ENCODE peak calls at places on chromosomes 7 and 10, in seven cellular contexts. G is IMR-90, M is testis, Z is right lobe of liver, Q is heart left ventricle, E is GM12878, B is HCT116. I is an unnamed sample.

GRCh38 chr7:7131273-7131672 is 51.1 kb upstream of the C1GALT1 start:
- DNase-seq in G (no peak), M (no peak), Z (no peak), Q (no peak), E (no peak), B (no peak), I (no peak)

GRCh38 chr10:103542764-103543616 is 49.5 kb downstream of the NEURL1 start:
- DNase-seq in G (peak), M (peak), Z (no peak), Q (peak), E (peak), B (peak), I (no peak)

GRCh38 chr7:2151801-2152612 is 80.7 kb downstream of the MAD1L1 start:
- DNase-seq in G (no peak), M (no peak), Z (no peak), Q (peak), E (no peak), B (no peak), I (no peak)

GRCh38 chr7:105759670-105760548 is 116.5 kb downstream of the ATXN7L1 start:
- DNase-seq in G (peak), M (peak), Z (peak), Q (peak), E (no peak), B (peak), I (peak)

GRCh38 chr7:40673285-40673684 is 538.5 kb downstream of the SUGCT start:
- DNase-seq in G (peak), M (no peak), Z (no peak), Q (no peak), E (no peak), B (no peak), I (no peak)

GRCh38 chr10:49254556-49255318 is 44.2 kb upstream of the C10orf71 start:
- DNase-seq in G (no peak), M (no peak), Z (no peak), Q (no peak), E (no peak), B (no peak), I (no peak)

GRCh38 chr10:43134126-43134905 is 3.9 kb upstream of the CSGALNACT2 start:
- DNase-seq in G (no peak), M (no peak), Z (no peak), Q (no peak), E (no peak), B (no peak), I (no peak)

GRCh38 chr7:139895141-139895829 is 66.2 kb downstream of the TBXAS1 start:
- DNase-seq in G (no peak), M (no peak), Z (no peak), Q (no peak), E (no peak), B (no peak), I (no peak)

DNA sequence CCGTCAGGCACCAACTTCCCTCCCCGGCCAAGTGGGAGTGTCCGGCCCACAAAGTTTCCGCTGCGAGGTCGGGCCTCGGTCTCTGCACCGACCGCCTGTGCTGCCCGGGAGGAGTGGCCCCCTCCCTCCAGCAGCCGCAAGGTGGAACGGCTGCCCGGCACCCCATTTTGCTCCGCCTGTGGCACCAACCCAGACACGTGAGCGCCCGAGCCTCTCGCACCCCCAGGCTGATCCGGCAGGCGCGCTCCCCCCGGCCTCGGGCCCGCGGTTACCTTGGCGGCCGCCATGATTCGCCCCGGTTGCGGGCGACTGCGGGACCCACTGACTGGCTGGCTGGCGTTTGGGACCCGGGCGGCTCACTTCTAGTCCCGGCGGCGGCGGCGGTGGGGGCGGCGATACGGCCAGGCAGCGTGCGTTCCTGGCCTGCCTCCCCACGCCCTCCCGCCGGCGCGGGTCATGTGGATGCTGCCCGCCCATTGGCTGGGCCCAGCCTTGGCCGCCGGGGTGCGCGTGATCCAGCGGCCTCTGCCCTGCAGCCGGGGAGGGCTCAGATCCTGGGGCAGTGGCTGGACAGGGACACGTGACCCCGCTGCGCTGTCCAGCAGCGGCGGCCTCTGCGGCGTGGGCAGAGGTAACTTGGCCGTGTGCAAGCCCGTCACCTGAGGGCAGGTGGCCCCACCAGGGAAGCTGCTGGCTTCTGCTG is at the start of gene SLC25A13:
- DNase-seq in G (peak), M (peak), Z (peak), Q (peak), E (peak), B (peak), I (peak)
- TF ChIP-seq POLR2A in G (peak), M (no peak), Z (peak), Q (no peak), E (peak), B (peak), I (peak)

GRCh38 chr7:101680406-101681145 is 51.5 kb upstream of the MYL10 start:
- DNase-seq in G (no peak), M (no peak), Z (no peak), Q (no peak), E (no peak), B (no peak), I (no peak)

GRCh38 chr7:101678138-101678479 is 49.0 kb upstream of the MYL10 start:
- DNase-seq in G (no peak), M (no peak), Z (no peak), Q (no peak), E (no peak), B (no peak), I (no peak)

GRCh38 chr7:101684980-101685323 is 55.9 kb upstream of the MYL10 start:
- DNase-seq in G (no peak), M (no peak), Z (no peak), Q (no peak), E (no peak), B (no peak), I (no peak)

GRCh38 chr7:101678713-101679112 is 49.6 kb upstream of the MYL10 start:
- DNase-seq in G (peak), M (no peak), Z (no peak), Q (no peak), E (no peak), B (no peak), I (no peak)

DNA sequence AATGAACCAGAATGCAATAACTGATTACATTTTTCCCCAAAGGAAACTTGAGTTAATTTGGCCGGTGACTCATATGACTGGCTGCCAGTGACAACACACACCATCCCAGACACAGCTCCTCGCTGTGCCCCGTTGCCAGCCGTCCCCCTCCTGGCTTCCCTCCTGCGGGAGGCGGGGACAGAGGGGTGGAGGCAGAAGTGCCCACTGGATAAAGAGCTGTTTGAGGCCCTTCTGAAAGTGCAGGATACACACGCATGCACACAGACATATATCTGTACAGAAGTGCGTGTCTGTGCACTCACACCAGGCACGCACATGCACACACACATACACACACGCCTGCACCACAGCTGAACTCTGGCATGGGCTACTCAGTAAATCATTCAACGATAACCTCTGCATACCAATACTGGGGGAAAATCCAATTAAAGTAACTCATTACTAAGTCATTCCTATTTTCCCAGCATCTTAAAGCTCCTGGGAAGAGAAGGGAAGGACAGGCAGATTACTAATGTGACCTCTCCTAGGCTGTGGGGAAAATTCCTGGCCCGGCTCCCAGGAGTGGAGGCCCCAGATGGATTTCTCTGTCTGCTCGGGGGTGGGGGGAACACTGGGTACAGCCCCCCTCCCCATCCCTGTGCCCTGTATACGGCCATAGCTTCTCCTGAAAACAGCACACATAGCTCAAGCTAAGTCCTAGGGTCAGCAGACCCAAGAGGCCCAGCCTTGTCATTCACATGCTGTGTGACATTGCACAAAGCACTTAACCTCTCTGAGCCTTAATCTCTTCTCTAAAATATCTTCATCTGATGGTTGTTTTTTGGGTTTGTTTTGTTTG is 52.3 kb upstream of the MYL10 start:
- DNase-seq in G (peak), M (peak), Z (no peak), Q (peak), E (no peak), B (peak), I (no peak)
- TF ChIP-seq POLR2A in G (no peak), M (no peak), Z (no peak), Q (no peak), E (no peak), B (no peak), I (no peak)

GRCh38 chr10:46301056-46301645 is 14.4 kb downstream of the ANTXRL start:
- DNase-seq in G (no peak), M (peak), Z (peak), Q (peak), E (no peak), B (no peak), I (no peak)

GRCh38 chr10:46299267-46299530 is 12.4 kb downstream of the ANTXRL start:
- DNase-seq in G (no peak), M (no peak), Z (no peak), Q (no peak), E (no peak), B (no peak), I (no peak)

GRCh38 chr10:46299531-46300366 is 13.0 kb downstream of the ANTXRL start:
- DNase-seq in G (no peak), M (peak), Z (peak), Q (peak), E (no peak), B (no peak), I (no peak)

GRCh38 chr10:46304671-46305429 is 18.1 kb downstream of the ANTXRL start:
- DNase-seq in G (no peak), M (no peak), Z (no peak), Q (peak), E (no peak), B (no peak), I (no peak)

DNA sequence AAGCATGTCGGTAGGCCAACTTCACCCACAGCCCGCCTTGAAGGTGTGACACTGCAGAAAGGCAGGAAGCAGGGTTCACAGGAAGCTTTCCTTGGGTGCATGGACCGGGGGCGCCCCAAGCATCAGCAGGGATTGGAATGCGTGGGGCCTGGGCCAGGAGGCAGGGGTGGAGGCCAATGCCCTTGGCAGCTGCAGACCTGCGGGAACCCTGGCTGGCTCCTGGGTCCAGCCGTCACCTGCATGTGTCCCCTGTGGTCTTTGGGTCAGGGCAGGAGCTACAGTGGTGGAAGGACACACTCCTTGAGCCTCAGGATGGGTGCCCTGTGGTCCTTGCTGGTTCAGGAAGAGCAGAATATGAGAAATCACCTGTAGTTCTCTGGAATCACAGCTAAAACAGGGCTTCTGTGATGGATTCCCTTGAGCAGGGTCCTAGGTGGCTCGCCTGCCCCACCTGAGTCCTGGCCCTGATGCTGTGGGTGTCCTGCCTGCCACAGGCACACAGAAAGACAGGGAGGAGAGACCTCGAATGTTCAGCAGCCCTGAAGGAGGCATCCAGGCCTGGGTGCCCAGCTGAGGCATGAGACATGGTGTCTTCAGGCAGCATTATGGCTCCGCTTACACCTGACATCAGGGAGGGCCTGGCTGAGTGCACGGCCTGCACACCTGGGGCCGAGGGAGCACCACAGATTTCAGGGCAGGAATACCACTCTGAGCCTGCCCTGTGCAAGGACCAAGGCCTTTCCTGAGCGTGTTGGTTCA is 15.1 kb downstream of the ANTXRL start:
- DNase-seq in G (no peak), M (peak), Z (no peak), Q (peak), E (no peak), B (no peak), I (no peak)
- TF ChIP-seq POLR2A in G (no peak), M (no peak), Z (no peak), Q (no peak), E (no peak), B (no peak), I (no peak)

DNA sequence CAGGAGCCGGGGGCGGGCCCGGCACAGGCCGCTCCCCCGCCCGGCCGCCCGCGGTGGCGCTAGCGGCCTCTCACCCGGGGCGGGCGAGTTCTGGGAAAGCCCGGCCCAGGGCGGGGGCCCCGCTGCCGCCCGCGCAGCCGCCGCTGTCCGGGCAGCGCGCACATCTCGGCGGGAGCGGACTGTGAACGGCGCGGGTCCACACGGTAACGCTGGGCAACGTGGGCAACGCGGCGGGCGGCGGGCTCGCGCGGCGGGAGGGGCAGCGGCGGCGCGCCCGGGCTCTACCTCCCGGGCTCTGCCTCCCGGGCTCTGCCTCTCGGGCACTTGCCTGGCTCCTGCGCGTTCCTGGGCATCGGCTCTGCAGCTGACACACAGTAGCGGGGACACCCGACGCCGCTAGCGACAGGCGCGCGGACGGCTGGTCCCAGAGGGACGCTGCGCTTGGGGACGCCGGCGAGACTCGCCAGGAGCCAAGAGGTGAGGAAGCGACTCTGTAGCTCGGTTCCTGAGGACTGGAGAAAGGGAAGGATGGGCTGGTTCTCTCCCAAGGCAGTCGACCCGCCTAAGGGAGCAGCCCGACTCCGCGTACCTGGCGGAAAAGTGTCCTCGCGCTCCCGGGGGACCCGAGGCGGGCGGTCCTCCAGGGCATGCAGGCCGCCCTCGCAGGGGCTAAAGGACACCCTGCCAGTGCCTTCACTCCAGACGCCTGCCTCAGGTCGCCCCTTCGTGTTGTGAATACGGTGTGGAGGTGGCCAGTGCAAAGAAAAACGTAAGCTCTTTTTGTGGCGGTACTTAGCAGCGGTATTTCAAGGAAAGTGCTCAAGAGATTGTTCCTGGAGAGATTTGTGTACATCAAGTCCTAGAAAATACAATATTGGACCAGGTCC is at the start of gene PLCE1:
- DNase-seq in G (peak), M (peak), Z (peak), Q (peak), E (no peak), B (no peak), I (peak)
- TF ChIP-seq POLR2A in G (no peak), M (no peak), Z (peak), Q (no peak), E (no peak), B (no peak), I (no peak)

GRCh38 chr10:59907537-59907917 is 1.2 kb upstream of the CCDC6 start:
- DNase-seq in G (no peak), M (no peak), Z (no peak), Q (no peak), E (no peak), B (no peak), I (no peak)

GRCh38 chr10:59908808-59909143 is 2.4 kb upstream of the CCDC6 start:
- DNase-seq in G (no peak), M (no peak), Z (no peak), Q (no peak), E (no peak), B (no peak), I (no peak)

GRCh38 chr10:59906417-59907202 is at the start of gene CCDC6:
- DNase-seq in G (peak), M (peak), Z (peak), Q (peak), E (no peak), B (peak), I (peak)

GRCh38 chr10:59905735-59906416 is 480 bp downstream of the CCDC6 start:
- DNase-seq in G (no peak), M (no peak), Z (no peak), Q (peak), E (no peak), B (no peak), I (peak)

GRCh38 chr10:59907918-59908807 is 1.8 kb upstream of the CCDC6 start:
- DNase-seq in G (peak), M (peak), Z (peak), Q (peak), E (no peak), B (peak), I (peak)
- TF ChIP-seq POLR2A in G (no peak), M (no peak), Z (peak), Q (no peak), E (peak), B (peak), I (peak)

GRCh38 chr7:100444311-100445278 is 8.3 kb upstream of the PPP1R35 start:
- DNase-seq in G (peak), M (no peak), Z (peak), Q (no peak), E (no peak), B (no peak), I (peak)
- TF ChIP-seq POLR2A in G (no peak), M (no peak), Z (peak), Q (no peak), E (no peak), B (no peak), I (no peak)

GRCh38 chr7:138125119-138125518 is 48.9 kb downstream of the AKR1D1 start:
- DNase-seq in G (no peak), M (no peak), Z (no peak), Q (no peak), E (no peak), B (no peak), I (no peak)

GRCh38 chr7:138122162-138122561 is 45.9 kb downstream of the AKR1D1 start:
- DNase-seq in G (no peak), M (no peak), Z (no peak), Q (no peak), E (no peak), B (no peak), I (no peak)

GRCh38 chr7:138116156-138116555 is 39.9 kb downstream of the AKR1D1 start:
- DNase-seq in G (peak), M (no peak), Z (no peak), Q (no peak), E (no peak), B (no peak), I (no peak)

GRCh38 chr7:138116892-138117291 is 40.6 kb downstream of the AKR1D1 start:
- DNase-seq in G (no peak), M (peak), Z (no peak), Q (no peak), E (no peak), B (no peak), I (no peak)

GRCh38 chr7:138120140-138120827 is 44.0 kb downstream of the AKR1D1 start:
- DNase-seq in G (no peak), M (no peak), Z (no peak), Q (no peak), E (no peak), B (no peak), I (no peak)
- TF ChIP-seq POLR2A in G (no peak), M (no peak), Z (no peak), Q (no peak), E (no peak), B (no peak), I (no peak)

GRCh38 chr10:133021116-133021962 is 66.4 kb upstream of the ADGRA1 start:
- DNase-seq in G (no peak), M (no peak), Z (no peak), Q (no peak), E (no peak), B (no peak), I (no peak)

GRCh38 chr10:133018491-133018890 is 69.2 kb upstream of the ADGRA1 start:
- DNase-seq in G (no peak), M (no peak), Z (no peak), Q (no peak), E (no peak), B (no peak), I (no peak)

GRCh38 chr10:133019191-133019590 is 68.5 kb upstream of the ADGRA1 start:
- DNase-seq in G (no peak), M (no peak), Z (no peak), Q (no peak), E (no peak), B (no peak), I (no peak)

GRCh38 chr10:133019651-133020050 is 68.1 kb upstream of the ADGRA1 start:
- DNase-seq in G (no peak), M (no peak), Z (no peak), Q (no peak), E (no peak), B (no peak), I (no peak)

DNA sequence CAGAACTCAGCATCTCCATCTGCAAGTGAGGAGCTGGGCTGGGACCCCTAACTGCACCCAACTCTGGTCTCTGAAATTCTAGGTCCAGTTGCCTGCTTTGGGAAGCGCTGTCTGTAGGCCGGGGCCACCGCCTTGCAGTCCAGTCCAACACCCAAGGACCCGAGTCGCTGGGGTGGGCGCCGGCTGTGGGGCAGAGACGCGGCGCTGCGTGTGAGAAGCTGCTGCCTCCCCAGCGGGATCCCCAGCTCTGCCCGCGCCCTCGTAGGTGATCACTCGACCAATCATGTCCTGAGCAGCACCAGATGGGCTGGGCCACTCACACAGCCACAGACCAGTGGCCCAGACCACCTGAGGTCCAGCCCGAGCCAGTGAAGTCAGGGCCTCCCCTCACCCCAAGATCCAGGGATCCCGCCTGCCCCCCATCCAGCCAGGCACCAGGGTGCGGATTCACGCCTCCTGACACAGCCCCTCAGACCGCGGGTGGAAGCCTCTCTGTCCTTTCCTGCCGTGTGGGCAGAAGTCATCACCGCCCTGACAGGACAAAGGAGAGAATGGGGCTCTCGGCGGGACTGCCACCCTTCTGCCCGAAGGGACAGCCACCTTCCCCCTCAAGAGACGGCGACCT is 67.4 kb upstream of the ADGRA1 start:
- DNase-seq in G (no peak), M (no peak), Z (no peak), Q (no peak), E (no peak), B (no peak), I (no peak)
- TF ChIP-seq POLR2A in G (no peak), M (no peak), Z (no peak), Q (no peak), E (no peak), B (no peak), I (no peak)